ENCODE peak calls at places on chromosomes 5 and 9, in four cellular contexts. Q is heart left ventricle, I is uterus, T is aorta. N is an unnamed sample.
A peak's percentile ranks its signal among the peaks of the same experiment; 100 is the strongest.

GRCh38 chr5:120684749-120685415 is 220.8 kb downstream of the PRR16 start:
- DNase-seq in Q (no peak), I (no peak), T (no peak), N (no peak)

GRCh38 chr9:18569941-18570630 is 96.1 kb downstream of the ADAMTSL1 start:
- DNase-seq in I (no peak), T (no peak), Q (no peak), N (no peak)

GRCh38 chr5:124519396-124519795 is 227.0 kb downstream of the ZNF608 start:
- DNase-seq in T (peak; percentile 59), Q (peak; percentile 35), I (peak; percentile 63), N (no peak)

GRCh38 chr9:124110307-124110915 is 98.8 kb downstream of the LHX2 start:
- DNase-seq in T (peak; percentile 73), I (peak; percentile 24), Q (peak; percentile 57), N (peak; percentile 32)

GRCh38 chr9:2984481-2984880 is 140.6 kb upstream of the PUM3 start:
- DNase-seq in T (no peak), Q (no peak), I (no peak), N (no peak)

GRCh38 chr5:56917534-56917933 is 8.1 kb downstream of the SETD9 start:
- DNase-seq in I (no peak), T (no peak), Q (peak; percentile 54), N (no peak)

GRCh38 chr5:80034962-80035821 is at the start of gene THBS4:
- DNase-seq in Q (peak; percentile 32), T (no peak), I (no peak), N (peak; percentile 58)

GRCh38 chr5:67732471-67732870 is 483.1 kb upstream of the PIK3R1 start:
- DNase-seq in T (no peak), Q (no peak), I (no peak), N (no peak)

GRCh38 chr9:85258823-85259370 is 482.9 kb downstream of the AGTPBP1 start:
- DNase-seq in T (peak; percentile 65), Q (peak; percentile 22), I (no peak), N (peak; percentile 34)

GRCh38 chr9:109730228-109730627 is 49.8 kb upstream of the PALM2AKAP2 start:
- DNase-seq in T (no peak), Q (no peak), I (no peak), N (no peak)

GRCh38 chr5:9358961-9359686 is 186.8 kb downstream of the SEMA5A start:
- DNase-seq in T (no peak), Q (no peak), I (no peak), N (no peak)

GRCh38 chr5:124103671-124104070 is 591.7 kb downstream of the CSNK1G3 start:
- DNase-seq in T (no peak), I (no peak), Q (no peak), N (no peak)

GRCh38 chr9:133580416-133580738 is 28.8 kb downstream of the FAM163B start:
- DNase-seq in I (no peak), T (no peak), Q (no peak), N (no peak)

GRCh38 chr9:134944916-134945315 is 27.2 kb upstream of the FCN1 start:
- DNase-seq in T (peak; percentile 21), I (no peak), Q (no peak), N (no peak)
- H3K4me3 ChIP-seq in T (no peak overlapping the region), I (no peak overlapping the region), Q (no peak overlapping the region), N (no peak overlapping the region)

GRCh38 chr5:180797256-180798192 is 5.1 kb downstream of the MGAT1 start:
- DNase-seq in T (no peak), Q (no peak), I (no peak), N (no peak)
- H3K4me1 ChIP-seq in T (peaks cover 2% of the 10 kb centered on the region), Q (peaks cover 42% of the 10 kb centered on the region), I (peaks cover 26% of the 10 kb centered on the region), N (peaks cover 63% of the 10 kb centered on the region)

GRCh38 chr5:176490291-176490690 is 42.1 kb downstream of the FAF2 start:
- DNase-seq in I (no peak), T (no peak), Q (no peak), N (no peak)
- H3K36me3 ChIP-seq in I (no peaks in the 10 kb centered on the region), T (peaks cover 6% of the 10 kb centered on the region), Q (peaks cover 99% of the 10 kb centered on the region), N (peaks cover 32% of the 10 kb centered on the region)

GRCh38 chr9:98099898-98100297 is 19.1 kb downstream of the TRIM14 start:
- DNase-seq in T (no peak), I (no peak), Q (no peak), N (no peak)
- H3K4me3 ChIP-seq in T (no peak overlapping the region), I (no peak overlapping the region), Q (no peak overlapping the region), N (no peak overlapping the region)

GRCh38 chr5:180180198-180180820 is 28.7 kb downstream of the RASGEF1C start:
- DNase-seq in I (no peak), Q (no peak), T (no peak), N (no peak)
- H3K4me1 ChIP-seq in I (no peaks in the 10 kb centered on the region), Q (no peaks in the 10 kb centered on the region), T (no peaks in the 10 kb centered on the region), N (no peaks in the 10 kb centered on the region)

N was measured in psoas muscle.